ENCODE peak calls at places on chromosomes 7 and 10, in six cellular contexts. C is PC-3, N is Panc1, Y is mammary epithelial cell, V is A549, Z is heart left ventricle. L is an unnamed sample. For H3K4me1, the result is how much of the 10 kb centered on the place peaks cover.

GRCh38 chr10:123807444-123808035 is 84.1 kb downstream of the CPXM2 start:
- DNase-seq in C (no peak), Z (no peak), N (no peak), V (no peak), Y (no peak), L (no peak)

GRCh38 chr7:20438665-20439376 is 108.1 kb downstream of the ITGB8 start:
- DNase-seq in Y (no peak), N (no peak), V (no peak), Z (no peak), C (no peak), L (no peak)

GRCh38 chr10:79377557-79378382 is 30.5 kb downstream of the PPIF start:
- DNase-seq in Z (no peak), N (no peak), Y (no peak), V (no peak), C (no peak), L (no peak)

GRCh38 chr7:33903770-33904679 is 1.3 kb upstream of the BMPER start:
- DNase-seq in C (no peak), N (no peak), Y (peak), Z (peak), V (peak), L (no peak)

GRCh38 chr7:80463272-80463920 is 48.5 kb downstream of the GNAT3 start:
- DNase-seq in V (no peak), C (peak), N (no peak), Z (no peak), Y (no peak), L (no peak)

GRCh38 chr7:240887-241421 is 48.6 kb downstream of the FAM20C start:
- DNase-seq in N (no peak), Z (no peak), C (no peak), Y (peak), V (no peak), L (no peak)

GRCh38 chr7:157932498-157933218 is 595.9 kb downstream of the DNAJB6 start:
- DNase-seq in C (peak), V (no peak), Z (no peak), Y (no peak), N (peak), L (no peak)

GRCh38 chr7:1124816-1125602 is 35.0 kb downstream of the ZFAND2A start:
- DNase-seq in N (no peak), Y (no peak), V (no peak), Z (no peak), C (no peak), L (peak)

GRCh38 chr7:66905689-66906088 is 15.3 kb upstream of the TMEM248 start:
- DNase-seq in V (no peak), N (no peak), Z (no peak), C (no peak), Y (no peak), L (no peak)

GRCh38 chr7:883029-884021 is 7.0 kb downstream of the GET4 start:
- DNase-seq in C (no peak), Y (no peak), Z (no peak), V (no peak), N (no peak), L (no peak)

GRCh38 chr10:61835909-61836232 is 65.6 kb upstream of the ARID5B start:
- DNase-seq in Z (no peak), C (no peak), Y (peak), N (no peak), V (no peak), L (no peak)

GRCh38 chr10:15491856-15492255 is 120.8 kb upstream of the FAM171A1 start:
- DNase-seq in Y (no peak), N (no peak), Z (no peak), C (no peak), V (no peak), L (no peak)

GRCh38 chr10:91758303-91759146 is 39.7 kb upstream of the TNKS2 start:
- DNase-seq in N (peak), V (peak), C (peak), Z (no peak), Y (peak), L (no peak)

GRCh38 chr7:135650831-135651573 is 11.3 kb upstream of the STMP1 start:
- DNase-seq in V (no peak), Y (no peak), N (no peak), C (no peak), Z (no peak), L (no peak)

GRCh38 chr7:138755331-138755747 is 42.5 kb upstream of the TMEM213 start:
- DNase-seq in C (peak), N (no peak), Y (peak), Z (no peak), V (no peak), L (no peak)

GRCh38 chr7:130299909-130300308 is 6.9 kb downstream of the CPA4 start:
- DNase-seq in V (no peak), Y (no peak), N (no peak), Z (no peak), C (no peak), L (no peak)

GRCh38 chr7:73521636-73522080 is 435 bp downstream of the BAZ1B start:
- DNase-seq in C (peak), V (peak), Y (no peak), N (no peak), Z (no peak), L (peak)

GRCh38 chr10:60762554-60762953 is 15.7 kb upstream of the CDK1 start:
- DNase-seq in Z (no peak), V (no peak), N (no peak), Y (no peak), C (no peak), L (no peak)

GRCh38 chr10:15072358-15072757 is 16.2 kb downstream of the ACBD7 start:
- DNase-seq in Y (no peak), N (no peak), C (no peak), Z (no peak), V (no peak), L (no peak)

GRCh38 chr10:124864421-124865193 is 63.0 kb downstream of the ABRAXAS2 start:
- DNase-seq in Z (peak), C (peak), V (no peak), Y (peak), N (no peak), L (peak)

GRCh38 chr7:44222776-44223261 is 22.0 kb downstream of the YKT6 start:
- DNase-seq in Z (no peak), C (no peak), Y (no peak), N (no peak), V (no peak), L (no peak)

GRCh38 chr7:112869111-112869774 is 79.0 kb upstream of the TMEM168 start:
- DNase-seq in Y (peak), N (peak), Z (no peak), V (peak), C (peak), L (no peak)

GRCh38 chr7:39624202-39624807 is 933 bp downstream of the RALA start:
- DNase-seq in N (no peak), Y (peak), Z (no peak), V (no peak), C (peak), L (no peak)

GRCh38 chr7:2100278-2101205 is 132.2 kb downstream of the MAD1L1 start:
- DNase-seq in Z (no peak), V (no peak), C (peak), N (no peak), Y (no peak), L (no peak)

GRCh38 chr7:135160858-135161653 is 9.5 kb downstream of the CYREN start:
- DNase-seq in Z (no peak), Y (no peak), N (no peak), C (no peak), V (no peak), L (no peak)

DNA sequence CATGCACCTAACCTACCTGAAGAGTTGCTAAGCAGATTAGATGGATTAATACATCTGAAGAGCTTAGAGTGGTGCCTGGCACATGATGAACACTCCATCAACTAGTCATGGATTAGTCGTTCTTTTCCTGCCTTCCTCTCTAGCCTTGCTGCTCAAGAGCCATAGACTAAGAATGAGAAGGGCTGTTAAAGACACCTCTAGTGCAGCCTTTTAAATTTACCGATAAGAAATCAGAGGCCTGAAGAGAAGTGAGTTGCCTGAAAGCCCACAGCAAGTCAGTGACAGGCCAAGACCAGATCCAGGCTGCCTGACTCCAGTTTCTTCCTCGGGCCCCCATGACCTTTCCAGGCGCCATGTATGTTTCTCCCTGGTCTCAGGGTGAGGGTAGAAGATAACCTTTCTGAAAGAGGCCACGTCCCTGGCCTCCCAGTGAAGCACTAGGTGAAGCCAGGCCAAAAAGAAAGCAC is 6.5 kb downstream of the TSPAN15 start:
- DNase-seq in C (peak), Z (no peak), V (no peak), Y (no peak), N (no peak), L (no peak)
- H3K4me1 ChIP-seq in C (half or more), Z (under half), V (half or more), Y (under half), N (half or more), L (under half)

DNA sequence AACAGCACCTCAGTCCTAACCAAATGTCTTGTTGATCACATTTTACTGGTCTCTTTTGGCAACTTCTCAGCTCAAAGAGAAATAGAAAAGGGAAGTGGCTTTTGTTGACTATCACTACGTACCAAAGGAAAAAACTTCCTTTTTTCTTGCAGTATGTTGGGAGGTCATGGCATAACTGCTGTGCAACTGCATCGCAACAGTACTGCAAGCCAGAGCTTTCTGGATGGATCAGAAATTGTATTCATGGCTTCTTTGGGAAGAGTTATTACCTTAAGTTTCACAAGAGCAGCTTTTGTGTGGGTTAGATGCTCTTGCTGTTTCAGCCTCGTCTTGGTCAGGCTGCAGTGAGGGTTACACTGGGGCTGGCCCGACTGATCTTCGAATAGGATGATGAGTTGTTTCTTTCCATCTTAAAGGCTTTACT is 153.3 kb downstream of the CELF2 start:
- DNase-seq in N (no peak), Z (no peak), V (no peak), Y (no peak), C (no peak), L (no peak)
- H3K4me1 ChIP-seq in N (under half), Z (half or more), V (under half), Y (under half), C (under half), L (under half)

GRCh38 chr7:151430391-151431205 is 9.3 kb downstream of the CRYGN start:
- DNase-seq in Y (no peak), N (no peak), Z (no peak), V (no peak), C (no peak), L (no peak)

GRCh38 chr7:151429555-151430331 is 10.2 kb downstream of the CRYGN start:
- DNase-seq in N (no peak), V (peak), Y (no peak), C (peak), Z (no peak), L (no peak)

GRCh38 chr7:151431768-151432311 is 8.1 kb downstream of the CRYGN start:
- DNase-seq in Y (no peak), Z (no peak), C (no peak), N (no peak), V (no peak), L (no peak)

GRCh38 chr7:151432658-151433521 is 7.1 kb downstream of the CRYGN start:
- DNase-seq in Z (no peak), V (peak), N (no peak), Y (peak), C (no peak), L (no peak)

DNA sequence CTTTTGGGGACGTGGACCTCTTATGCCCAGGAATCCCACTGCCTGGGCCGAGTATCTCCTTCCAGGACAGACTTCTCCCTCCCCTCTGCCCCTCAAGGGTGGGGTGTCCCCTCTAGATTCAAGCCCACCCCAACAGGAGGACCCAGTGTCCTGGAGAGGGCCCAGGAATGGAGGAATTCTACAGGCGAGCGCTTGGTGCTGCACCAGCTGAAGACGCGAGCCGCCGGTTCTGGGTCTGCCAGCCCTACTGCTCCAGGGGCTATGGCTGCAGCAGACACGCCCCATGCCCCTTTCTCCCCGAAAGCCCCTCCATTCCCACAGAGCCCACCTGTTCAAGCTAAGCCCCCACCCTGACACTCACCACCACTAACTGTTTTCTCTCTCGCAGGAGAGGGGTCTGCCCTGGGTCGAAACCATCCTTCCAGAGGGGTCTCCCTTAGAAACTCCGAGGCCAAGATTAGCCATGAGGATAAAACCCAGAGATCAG is 8.6 kb downstream of the CRYGN start:
- DNase-seq in N (no peak), C (no peak), Z (no peak), V (no peak), Y (no peak), L (no peak)
- H3K4me1 ChIP-seq in N (under half), C (under half), Z (under half), V (under half), Y (under half), L (under half)

DNA sequence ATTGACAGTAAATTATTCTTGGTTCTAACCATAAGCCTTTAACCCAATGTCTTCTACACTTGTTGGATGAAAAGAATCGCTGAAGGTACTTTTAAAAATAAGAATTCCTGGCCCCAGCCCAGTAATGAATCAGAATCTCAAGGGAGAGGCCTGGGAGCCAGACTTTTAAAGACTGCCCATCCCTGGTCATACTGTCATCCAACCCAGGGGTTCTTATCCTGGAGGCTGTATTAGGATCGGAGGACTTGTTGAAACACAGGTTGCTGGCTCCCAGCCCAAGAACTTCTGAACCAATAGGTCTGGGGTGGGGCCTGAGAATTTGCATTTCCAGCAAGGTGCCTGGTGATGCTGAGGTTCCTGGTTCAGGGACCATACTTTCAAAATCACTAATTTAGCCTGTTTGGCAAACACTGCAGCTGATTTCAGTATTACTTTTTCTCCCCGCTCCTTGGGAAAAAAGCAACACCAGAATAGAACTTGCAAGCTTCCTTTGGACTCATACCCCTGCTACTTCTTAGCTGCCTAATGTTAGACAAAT is 79.5 kb upstream of the FAM133B start:
- DNase-seq in V (no peak), Z (no peak), Y (peak), C (no peak), N (no peak), L (no peak)
- H3K4me1 ChIP-seq in V (under half), Z (under half), Y (under half), C (under half), N (under half), L (under half)

DNA sequence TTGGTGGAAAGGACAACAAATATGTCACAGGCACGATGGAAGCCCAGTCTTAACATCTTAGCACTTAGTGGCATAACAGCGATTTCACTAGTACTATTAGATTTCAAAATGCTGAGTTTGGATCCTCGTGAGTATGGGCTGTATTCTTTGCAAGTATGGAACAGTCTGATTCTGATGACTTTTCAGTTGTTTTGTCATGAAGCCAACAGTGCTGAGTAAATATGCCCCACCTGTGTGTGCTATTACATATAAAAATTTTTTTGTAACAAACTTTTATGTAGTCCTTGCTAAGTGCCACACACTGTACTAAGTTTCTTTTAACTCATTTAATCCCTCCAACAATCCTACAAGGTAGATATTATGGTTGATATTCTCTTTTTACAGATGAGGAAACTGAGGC is 30.8 kb downstream of the MTURN start:
- DNase-seq in C (peak), Z (no peak), Y (peak), N (no peak), V (no peak), L (no peak)
- H3K4me1 ChIP-seq in C (half or more), Z (half or more), Y (half or more), N (under half), V (under half), L (under half)

GRCh38 chr7:13998866-13999265 is 9.4 kb upstream of the ETV1 start:
- DNase-seq in N (no peak), Z (no peak), V (no peak), C (no peak), Y (no peak), L (no peak)

GRCh38 chr7:14000247-14000646 is 10.8 kb upstream of the ETV1 start:
- DNase-seq in Y (no peak), C (no peak), V (no peak), Z (no peak), N (no peak), L (no peak)

DNA sequence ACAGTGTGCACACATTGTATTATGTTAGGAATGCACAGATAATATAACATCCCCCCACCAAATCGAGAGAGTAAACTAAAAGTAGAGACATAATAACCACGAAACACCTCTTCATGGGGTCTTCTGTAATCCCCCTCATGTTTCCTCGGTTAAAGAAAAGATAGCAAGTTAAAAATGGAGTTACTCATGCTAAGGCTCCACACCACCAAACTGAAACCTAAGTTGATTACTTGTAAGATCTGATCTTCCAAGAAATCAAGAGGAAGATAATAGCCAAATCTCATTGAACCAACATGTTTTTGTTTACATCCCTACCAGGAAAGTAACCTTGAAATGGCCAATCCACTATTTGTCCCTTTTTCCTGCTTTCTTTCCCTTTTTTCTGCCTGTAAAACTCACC is 11.7 kb upstream of the ETV1 start:
- DNase-seq in Y (no peak), C (no peak), V (no peak), Z (no peak), N (no peak), L (no peak)
- H3K4me1 ChIP-seq in Y (under half), C (under half), V (under half), Z (under half), N (under half), L (under half)

GRCh38 chr7:24825931-24826661 is 68.8 kb upstream of the GSDME start:
- DNase-seq in C (peak), Y (peak), V (peak), N (no peak), Z (no peak), L (no peak)
- H3K4me1 ChIP-seq in C (half or more), Y (half or more), V (half or more), N (under half), Z (half or more), L (under half)

DNA sequence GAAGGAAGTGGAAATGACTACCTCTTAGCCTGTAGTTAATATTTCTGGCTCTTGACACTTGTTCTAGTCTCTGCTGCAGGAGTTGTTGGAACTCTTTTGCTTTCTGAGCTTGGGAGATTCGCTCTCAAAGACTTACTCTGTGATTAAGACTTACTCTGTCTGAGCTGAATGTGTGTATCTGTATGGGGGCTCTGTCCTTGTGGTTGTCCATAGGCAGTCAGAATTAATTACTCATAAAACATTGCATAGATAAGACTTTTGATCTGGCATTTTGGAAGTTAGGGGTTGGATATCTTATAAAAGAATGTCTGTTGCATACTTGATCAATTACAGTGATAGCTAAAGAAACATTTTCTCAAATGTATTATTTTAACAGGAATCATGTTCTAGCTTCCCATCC is 199.2 kb upstream of the KIAA1217 start:
- DNase-seq in V (no peak), N (no peak), Z (no peak), C (no peak), Y (no peak), L (no peak)
- H3K4me1 ChIP-seq in V (under half), N (under half), Z (under half), C (under half), Y (under half), L (under half)

L was measured in breast epithelium.